ENCODE peak calls at places on chromosomes 12 and 14, in six cellular contexts. One of them, this sample, is unnamed.

GRCh38 chr12:13686243-13686642 is 295.2 kb downstream of the GRIN2B start:
- DNase-seq in activated T-helper 1 cell treated with anti-CD3 and anti-CD28 coated beads, Interleukin-2, amount 50 U/mL, for 16 hours: no peak
- DNase-seq in stimulated activated effector memory CD8-positive, alpha-beta T cell treated with anti-CD3 and anti-CD28 coated beads, Interleukin-12 subunit alpha, Interleukin-12 subunit beta, amount 100 ng/mL, for 72 hours: no peak
- DNase-seq in A549: no peak
- DNase-seq in glomerular endothelial cell: no peak
- DNase-seq in MCF 10A: no peak
- DNase-seq in this sample: no peak

GRCh38 chr12:57340104-57340503 is 89.1 kb upstream of the STAC3 start:
- DNase-seq in MCF 10A: no peak
- DNase-seq in activated T-helper 1 cell treated with anti-CD3 and anti-CD28 coated beads, Interleukin-2, amount 50 U/mL, for 16 hours: no peak
- DNase-seq in stimulated activated effector memory CD8-positive, alpha-beta T cell treated with anti-CD3 and anti-CD28 coated beads, Interleukin-12 subunit alpha, Interleukin-12 subunit beta, amount 100 ng/mL, for 72 hours: no peak
- DNase-seq in A549: peak
- DNase-seq in glomerular endothelial cell: peak
- DNase-seq in this sample: no peak

GRCh38 chr14:24037658-24038037 is 14.2 kb upstream of the CARMIL3 start:
- DNase-seq in glomerular endothelial cell: no peak
- DNase-seq in stimulated activated effector memory CD8-positive, alpha-beta T cell treated with anti-CD3 and anti-CD28 coated beads, Interleukin-12 subunit alpha, Interleukin-12 subunit beta, amount 100 ng/mL, for 72 hours: no peak
- DNase-seq in activated T-helper 1 cell treated with anti-CD3 and anti-CD28 coated beads, Interleukin-2, amount 50 U/mL, for 16 hours: no peak
- DNase-seq in A549: no peak
- DNase-seq in MCF 10A: no peak
- DNase-seq in this sample: no peak

GRCh38 chr12:89250213-89250612 is 102.1 kb downstream of the DUSP6 start:
- DNase-seq in MCF 10A: no peak
- DNase-seq in A549: no peak
- DNase-seq in stimulated activated effector memory CD8-positive, alpha-beta T cell treated with anti-CD3 and anti-CD28 coated beads, Interleukin-12 subunit alpha, Interleukin-12 subunit beta, amount 100 ng/mL, for 72 hours: no peak
- DNase-seq in activated T-helper 1 cell treated with anti-CD3 and anti-CD28 coated beads, Interleukin-2, amount 50 U/mL, for 16 hours: no peak
- DNase-seq in glomerular endothelial cell: no peak
- DNase-seq in this sample: no peak

GRCh38 chr12:120783197-120783596 is 57.6 kb downstream of the ACADS start:
- DNase-seq in A549: no peak
- DNase-seq in MCF 10A: peak
- DNase-seq in activated T-helper 1 cell treated with anti-CD3 and anti-CD28 coated beads, Interleukin-2, amount 50 U/mL, for 16 hours: no peak
- DNase-seq in stimulated activated effector memory CD8-positive, alpha-beta T cell treated with anti-CD3 and anti-CD28 coated beads, Interleukin-12 subunit alpha, Interleukin-12 subunit beta, amount 100 ng/mL, for 72 hours: no peak
- DNase-seq in glomerular endothelial cell: peak
- DNase-seq in this sample: no peak

GRCh38 chr14:22915886-22916521 is 2.9 kb downstream of the RBM23 start:
- DNase-seq in MCF 10A: peak
- DNase-seq in activated T-helper 1 cell treated with anti-CD3 and anti-CD28 coated beads, Interleukin-2, amount 50 U/mL, for 16 hours: no peak
- DNase-seq in glomerular endothelial cell: no peak
- DNase-seq in A549: no peak
- DNase-seq in stimulated activated effector memory CD8-positive, alpha-beta T cell treated with anti-CD3 and anti-CD28 coated beads, Interleukin-12 subunit alpha, Interleukin-12 subunit beta, amount 100 ng/mL, for 72 hours: no peak
- DNase-seq in this sample: no peak

GRCh38 chr12:63006536-63006935 is 71.6 kb upstream of the PPM1H start:
- DNase-seq in A549: no peak
- DNase-seq in glomerular endothelial cell: no peak
- DNase-seq in activated T-helper 1 cell treated with anti-CD3 and anti-CD28 coated beads, Interleukin-2, amount 50 U/mL, for 16 hours: no peak
- DNase-seq in MCF 10A: no peak
- DNase-seq in stimulated activated effector memory CD8-positive, alpha-beta T cell treated with anti-CD3 and anti-CD28 coated beads, Interleukin-12 subunit alpha, Interleukin-12 subunit beta, amount 100 ng/mL, for 72 hours: no peak
- DNase-seq in this sample: no peak

GRCh38 chr12:125148316-125148715 is 83.1 kb downstream of the AACS start:
- DNase-seq in MCF 10A: peak
- DNase-seq in activated T-helper 1 cell treated with anti-CD3 and anti-CD28 coated beads, Interleukin-2, amount 50 U/mL, for 16 hours: no peak
- DNase-seq in glomerular endothelial cell: no peak
- DNase-seq in A549: no peak
- DNase-seq in stimulated activated effector memory CD8-positive, alpha-beta T cell treated with anti-CD3 and anti-CD28 coated beads, Interleukin-12 subunit alpha, Interleukin-12 subunit beta, amount 100 ng/mL, for 72 hours: no peak
- DNase-seq in this sample: no peak

GRCh38 chr12:11901687-11902524 is 168.8 kb upstream of the BCL2L14 start:
- DNase-seq in activated T-helper 1 cell treated with anti-CD3 and anti-CD28 coated beads, Interleukin-2, amount 50 U/mL, for 16 hours: no peak
- DNase-seq in stimulated activated effector memory CD8-positive, alpha-beta T cell treated with anti-CD3 and anti-CD28 coated beads, Interleukin-12 subunit alpha, Interleukin-12 subunit beta, amount 100 ng/mL, for 72 hours: no peak
- DNase-seq in MCF 10A: no peak
- DNase-seq in glomerular endothelial cell: no peak
- DNase-seq in A549: no peak
- DNase-seq in this sample: no peak

GRCh38 chr12:11958216-11959091 is 112.3 kb upstream of the BCL2L14 start:
- DNase-seq in activated T-helper 1 cell treated with anti-CD3 and anti-CD28 coated beads, Interleukin-2, amount 50 U/mL, for 16 hours: no peak
- DNase-seq in A549: peak
- DNase-seq in MCF 10A: peak
- DNase-seq in glomerular endothelial cell: peak
- DNase-seq in stimulated activated effector memory CD8-positive, alpha-beta T cell treated with anti-CD3 and anti-CD28 coated beads, Interleukin-12 subunit alpha, Interleukin-12 subunit beta, amount 100 ng/mL, for 72 hours: peak
- DNase-seq in this sample: no peak

GRCh38 chr12:51131745-51132521 is 41.0 kb downstream of the TFCP2 start:
- DNase-seq in stimulated activated effector memory CD8-positive, alpha-beta T cell treated with anti-CD3 and anti-CD28 coated beads, Interleukin-12 subunit alpha, Interleukin-12 subunit beta, amount 100 ng/mL, for 72 hours: no peak
- DNase-seq in glomerular endothelial cell: no peak
- DNase-seq in MCF 10A: no peak
- DNase-seq in activated T-helper 1 cell treated with anti-CD3 and anti-CD28 coated beads, Interleukin-2, amount 50 U/mL, for 16 hours: no peak
- DNase-seq in A549: no peak
- DNase-seq in this sample: no peak

GRCh38 chr14:72236629-72237028 is 304.4 kb downstream of the RGS6 start:
- DNase-seq in A549: no peak
- DNase-seq in glomerular endothelial cell: no peak
- DNase-seq in stimulated activated effector memory CD8-positive, alpha-beta T cell treated with anti-CD3 and anti-CD28 coated beads, Interleukin-12 subunit alpha, Interleukin-12 subunit beta, amount 100 ng/mL, for 72 hours: no peak
- DNase-seq in activated T-helper 1 cell treated with anti-CD3 and anti-CD28 coated beads, Interleukin-2, amount 50 U/mL, for 16 hours: no peak
- DNase-seq in MCF 10A: no peak
- DNase-seq in this sample: no peak

GRCh38 chr14:70907996-70908917 is 998 bp downstream of the PCNX1 start:
- DNase-seq in A549: peak
- DNase-seq in activated T-helper 1 cell treated with anti-CD3 and anti-CD28 coated beads, Interleukin-2, amount 50 U/mL, for 16 hours: peak
- DNase-seq in MCF 10A: peak
- DNase-seq in glomerular endothelial cell: no peak
- DNase-seq in stimulated activated effector memory CD8-positive, alpha-beta T cell treated with anti-CD3 and anti-CD28 coated beads, Interleukin-12 subunit alpha, Interleukin-12 subunit beta, amount 100 ng/mL, for 72 hours: peak
- DNase-seq in this sample: peak

GRCh38 chr12:106327256-106327852 is 24.8 kb downstream of the TCP11L2 start:
- DNase-seq in A549: no peak
- DNase-seq in activated T-helper 1 cell treated with anti-CD3 and anti-CD28 coated beads, Interleukin-2, amount 50 U/mL, for 16 hours: no peak
- DNase-seq in glomerular endothelial cell: no peak
- DNase-seq in MCF 10A: no peak
- DNase-seq in stimulated activated effector memory CD8-positive, alpha-beta T cell treated with anti-CD3 and anti-CD28 coated beads, Interleukin-12 subunit alpha, Interleukin-12 subunit beta, amount 100 ng/mL, for 72 hours: no peak
- DNase-seq in this sample: no peak